ENCODE peak calls at places on chromosomes 11 and 22, in nine cellular contexts. E is activated CD4-positive, CD25-positive, alpha-beta regulatory T cell treated with anti-CD3 and anti-CD28 coated beads, Interleukin-2, amount 50 U/mL, for 72 hours; S is HEK293T; K is hippocampal formation; Q is NB4; X is nucleus accumbens; W is HepG2; I is stimulated activated CD4-positive, alpha-beta T cell treated with anti-CD3 and anti-CD28 coated beads, TNF-alpha, amount 100 ng/mL, for 4 hours; L is choroid plexus epithelial cell. T is an unnamed sample.

GRCh38 chr11:20238712-20239111 is 78.4 kb upstream of the DBX1 start:
- DNase-seq in K (no peak), X (no peak), Q (no peak), W (no peak), L (no peak), I (no peak), E (no peak), S (no peak), T (no peak)

GRCh38 chr11:43130616-43131015 is 181.2 kb upstream of the API5 start:
- DNase-seq in W (no peak), I (no peak), X (no peak), S (no peak), L (no peak), E (no peak), K (peak), Q (peak), T (peak)

GRCh38 chr11:112795142-112795815 is 165.9 kb upstream of the NCAM1 start:
- DNase-seq in W (peak), L (peak), I (no peak), K (no peak), X (no peak), Q (peak), S (peak), E (no peak), T (peak)

GRCh38 chr22:27416553-27417427 is 384.8 kb downstream of the MN1 start:
- DNase-seq in S (no peak), W (no peak), L (peak), E (no peak), K (no peak), X (no peak), I (no peak), Q (no peak), T (no peak)

GRCh38 chr11:80165763-80166162 is 724.9 kb upstream of the TENM4 start:
- DNase-seq in W (no peak), X (no peak), K (no peak), L (no peak), Q (no peak), E (no peak), I (no peak), S (no peak), T (no peak)

GRCh38 chr22:35349704-35350538 is 31.0 kb upstream of the HMOX1 start:
- DNase-seq in I (no peak), W (no peak), S (no peak), Q (no peak), L (peak), E (no peak), X (no peak), K (no peak), T (no peak)

GRCh38 chr11:1644601-1645356 is 15.2 kb downstream of the KRTAP5-5 start:
- DNase-seq in E (no peak), X (no peak), L (no peak), K (no peak), S (no peak), I (no peak), Q (no peak), W (no peak), T (no peak)

GRCh38 chr11:10856689-10857603 is 907 bp downstream of the ZBED5 start:
- DNase-seq in K (peak), E (no peak), Q (peak), I (no peak), X (no peak), S (peak), W (peak), L (peak), T (peak)

GRCh38 chr11:20909995-20910726 is 240.8 kb downstream of the NELL1 start:
- DNase-seq in I (no peak), Q (no peak), L (no peak), E (no peak), K (no peak), W (no peak), X (no peak), S (no peak), T (no peak)

GRCh38 chr11:86737223-86737622 is 63.1 kb upstream of the PRSS23 start:
- DNase-seq in I (no peak), L (no peak), Q (no peak), E (no peak), S (no peak), X (no peak), W (no peak), K (no peak), T (no peak)

GRCh38 chr11:69310351-69310750 is 16.4 kb downstream of the MYEOV start:
- DNase-seq in X (no peak), E (no peak), W (no peak), Q (no peak), K (no peak), L (no peak), S (no peak), I (no peak), T (no peak)

GRCh38 chr11:3001496-3001895 is 9.4 kb upstream of the NAP1L4 start:
- DNase-seq in S (no peak), E (no peak), X (peak), W (no peak), L (no peak), K (peak), Q (no peak), I (no peak), T (no peak)

GRCh38 chr22:28917747-28918543 is 34.6 kb downstream of the ZNRF3 start:
- DNase-seq in Q (peak), I (no peak), E (no peak), S (no peak), K (peak), L (peak), W (peak), X (no peak), T (peak)

GRCh38 chr11:76209956-76210885 is 3.9 kb upstream of the WNT11 start:
- DNase-seq in S (peak), X (no peak), I (no peak), W (no peak), K (no peak), E (no peak), Q (peak), L (peak), T (peak)

GRCh38 chr22:50148991-50149721 is 21.4 kb upstream of the PANX2 start:
- DNase-seq in L (peak), I (peak), X (no peak), Q (peak), E (peak), S (peak), K (no peak), W (peak), T (peak)

GRCh38 chr11:27475622-27476021 is 3.0 kb upstream of the LGR4 start:
- DNase-seq in Q (no peak), E (no peak), L (no peak), X (no peak), K (no peak), W (peak), I (no peak), S (no peak), T (no peak)

GRCh38 chr11:18100926-18101656 is 4.8 kb downstream of the SAAL1 start:
- DNase-seq in I (no peak), E (no peak), L (no peak), X (no peak), Q (peak), K (no peak), S (no peak), W (no peak), T (no peak)

GRCh38 chr11:19953342-19953741 is 206.9 kb downstream of the DBX1 start:
- DNase-seq in K (no peak), E (no peak), W (peak), I (no peak), Q (no peak), S (no peak), L (peak), X (no peak), T (no peak)

GRCh38 chr22:36641902-36642640 is 61.5 kb downstream of the CACNG2 start:
- DNase-seq in S (no peak), K (no peak), W (no peak), L (peak), Q (peak), E (no peak), X (no peak), I (no peak), T (no peak)

GRCh38 chr11:43947003-43947500 is 4.6 kb downstream of the C11orf96 start:
- DNase-seq in I (no peak), S (no peak), L (peak), K (no peak), Q (peak), E (no peak), W (peak), X (no peak), T (peak)

GRCh38 chr11:64604458-64605247 is 13.6 kb downstream of the SLC22A12 start:
- DNase-seq in I (no peak), S (peak), L (no peak), E (no peak), X (no peak), K (no peak), Q (no peak), W (no peak), T (no peak)

GRCh38 chr11:36458129-36458918 is 51.7 kb downstream of the TRAF6 start:
- DNase-seq in W (no peak), X (no peak), L (no peak), E (no peak), S (no peak), K (no peak), I (no peak), Q (no peak), T (no peak)

GRCh38 chr22:25953919-25954318 is 211.9 kb downstream of the MYO18B start:
- DNase-seq in L (no peak), X (no peak), I (no peak), E (no peak), S (no peak), W (peak), K (peak), Q (no peak), T (no peak)

GRCh38 chr11:36091256-36091811 is 147.5 kb downstream of the LDLRAD3 start:
- DNase-seq in I (no peak), L (peak), E (no peak), K (no peak), Q (peak), S (no peak), W (no peak), X (no peak), T (peak)

GRCh38 chr22:30860176-30861105 is 108.1 kb downstream of the MORC2 start:
- DNase-seq in S (peak), E (no peak), X (no peak), I (no peak), L (no peak), Q (no peak), W (no peak), K (no peak), T (no peak)

GRCh38 chr22:27632451-27633295 is 168.9 kb downstream of the MN1 start:
- DNase-seq in W (no peak), I (no peak), S (peak), X (no peak), L (no peak), E (no peak), K (no peak), Q (no peak), T (no peak)

T was measured in Kasumi-1.